ENCODE peak calls at places on chromosomes 12 and 14, in eight cellular contexts. A, W, K, Z, I, H, M and E are unnamed samples. For H3K27me3 and H3K9me3, the result is how much of the 10 kb centered on the place peaks cover.

GRCh38 chr14:80109055-80109454 is 102.2 kb downstream of the DIO2 start:
- DNase-seq in H (no peak), I (no peak), K (no peak), M (no peak), A (no peak), W (no peak), Z (no peak), E (no peak)

GRCh38 chr12:107337354-107338095 is 244.2 kb upstream of the CRY1 start:
- DNase-seq in W (no peak), Z (peak), M (no peak), K (peak), I (no peak), H (no peak), A (no peak), E (no peak)

GRCh38 chr12:80230068-80230467 is 130.7 kb downstream of the OTOGL start:
- DNase-seq in A (no peak), M (no peak), K (no peak), W (no peak), I (no peak), H (no peak), Z (peak), E (peak)

GRCh38 chr12:65335021-65335714 is 56.7 kb downstream of the MSRB3 start:
- DNase-seq in H (no peak), I (no peak), M (peak), Z (peak), K (peak), A (no peak), W (peak), E (peak)

GRCh38 chr12:56599041-56599440 is 31.1 kb downstream of the BAZ2A start:
- DNase-seq in W (no peak), Z (no peak), K (no peak), M (peak), A (no peak), I (no peak), H (no peak), E (no peak)

GRCh38 chr14:65096323-65097089 is 5.8 kb downstream of the MAX start:
- DNase-seq in W (peak), H (no peak), I (no peak), Z (peak), M (no peak), A (no peak), K (peak), E (no peak)

GRCh38 chr14:92121207-92121669 is 268 bp downstream of the NDUFB1 start:
- DNase-seq in H (no peak), K (no peak), M (peak), Z (peak), A (no peak), W (peak), I (no peak), E (peak)

GRCh38 chr12:6334359-6334758 is 7.5 kb downstream of the TNFRSF1A start:
- DNase-seq in H (no peak), M (no peak), A (no peak), Z (no peak), I (no peak), K (no peak), W (no peak), E (no peak)

GRCh38 chr14:99063620-99064225 is 208.3 kb downstream of the BCL11B start:
- DNase-seq in I (no peak), M (no peak), Z (no peak), A (no peak), K (no peak), H (no peak), W (no peak), E (no peak)

GRCh38 chr12:15627995-15628945 is 160.9 kb downstream of the EPS8 start:
- DNase-seq in I (no peak), H (no peak), M (no peak), W (peak), K (no peak), Z (peak), A (no peak), E (peak)

GRCh38 chr12:48764521-48764920 is 24.4 kb downstream of the ADCY6 start:
- DNase-seq in K (peak), H (no peak), M (no peak), A (no peak), Z (no peak), W (no peak), I (no peak), E (no peak)

GRCh38 chr14:63727231-63727735 is 582 bp downstream of the SGPP1 start:
- DNase-seq in Z (peak), K (peak), M (peak), H (no peak), W (peak), I (peak), A (peak), E (peak)

GRCh38 chr12:120071493-120072020 is 45.0 kb downstream of the RAB35 start:
- DNase-seq in Z (no peak), M (no peak), A (no peak), K (no peak), I (no peak), H (no peak), W (no peak), E (no peak)

GRCh38 chr14:75995372-75996041 is 9.9 kb downstream of the IFT43 start:
- DNase-seq in A (no peak), W (peak), K (no peak), I (peak), M (peak), H (no peak), Z (no peak), E (no peak)

GRCh38 chr12:65121049-65121955 is at the start of gene WIF1:
- DNase-seq in W (peak), H (no peak), A (no peak), M (peak), I (peak), Z (peak), K (peak), E (peak)

GRCh38 chr12:93785262-93786010 is 108.3 kb downstream of the CRADD start:
- DNase-seq in W (peak), H (no peak), A (peak), Z (peak), M (peak), I (no peak), K (peak), E (peak)

GRCh38 chr14:104545151-104545931 is 34.2 kb upstream of the C14orf180 start:
- DNase-seq in W (no peak), A (no peak), I (peak), M (peak), Z (peak), H (no peak), K (no peak), E (no peak)

GRCh38 chr14:100587248-100587762 is at the start of gene BEGAIN:
- DNase-seq in H (no peak), Z (no peak), A (no peak), M (no peak), K (no peak), W (no peak), I (no peak), E (no peak)

GRCh38 chr12:101021911-101022388 is 188.1 kb downstream of the SLC5A8 start:
- DNase-seq in Z (peak), K (peak), A (no peak), W (peak), H (no peak), M (no peak), I (no peak), E (no peak)

GRCh38 chr12:76764856-76765255 is 941 bp downstream of the ZDHHC17 start:
- DNase-seq in A (peak), Z (peak), M (no peak), I (no peak), H (no peak), K (peak), W (peak), E (no peak)

GRCh38 chr12:3698218-3698974 is 54.5 kb downstream of the CRACR2A start:
- DNase-seq in M (no peak), H (no peak), A (no peak), Z (peak), K (peak), W (peak), I (no peak), E (no peak)

GRCh38 chr12:15978431-15978950 is 67.4 kb downstream of the DERA start:
- DNase-seq in Z (peak), I (no peak), A (no peak), W (peak), H (no peak), M (no peak), K (peak), E (no peak)

GRCh38 chr14:94897092-94897491 is 127.2 kb upstream of the GSC start:
- DNase-seq in I (no peak), H (no peak), A (no peak), W (peak), K (no peak), M (peak), Z (peak), E (no peak)
- H3K27me3 ChIP-seq in I (under half), H (under half), A (under half), W (half or more), K (under half), M (under half), Z (under half), E (under half)

DNA sequence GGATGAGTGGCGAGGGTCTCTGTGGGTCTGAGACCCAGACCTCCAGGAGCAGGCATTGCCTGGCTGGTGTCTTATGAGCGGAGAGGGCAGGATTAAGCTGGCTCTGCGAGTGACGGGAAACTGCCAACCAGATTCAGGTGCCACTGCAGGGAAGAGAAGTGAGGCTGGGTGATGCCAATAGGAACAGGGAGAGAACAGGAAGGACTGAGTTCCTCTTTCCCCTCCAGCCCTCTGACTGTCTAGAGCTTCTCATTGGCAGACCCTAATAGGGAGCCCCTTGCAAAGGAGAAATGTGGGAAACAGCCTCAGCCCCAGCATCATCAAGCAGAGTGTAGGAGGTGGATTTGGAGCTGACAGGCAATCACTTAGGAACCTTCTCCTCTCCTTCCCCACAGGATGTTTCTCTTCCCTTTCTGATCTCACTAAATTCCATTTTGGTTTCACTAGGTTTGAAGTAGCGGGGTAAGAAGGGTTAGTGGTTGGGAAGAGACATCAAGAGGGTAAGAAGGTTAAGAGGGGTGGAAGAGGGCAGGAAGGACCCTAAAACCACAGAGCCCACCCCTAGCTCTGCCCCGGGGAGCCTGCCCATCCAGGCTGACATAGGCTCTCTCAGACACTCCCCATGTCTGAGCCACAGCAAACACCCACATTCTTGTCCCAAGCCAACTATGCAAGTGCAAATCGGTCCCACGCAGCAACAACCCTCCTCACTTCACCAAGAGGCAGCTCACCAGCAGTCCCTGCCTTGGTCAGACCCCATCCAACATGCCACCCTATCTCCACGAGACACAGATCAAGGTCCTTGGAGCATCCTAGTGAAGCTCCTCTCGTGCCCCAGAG is 111.1 kb downstream of the STAB2 start:
- DNase-seq in I (no peak), H (no peak), Z (no peak), M (no peak), A (no peak), K (no peak), W (no peak), E (no peak)
- H3K4me3 ChIP-seq in I (no peak), H (no peak), Z (no peak), M (no peak), A (no peak), K (no peak), W (no peak), E (no peak)

GRCh38 chr14:77092676-77093075 is 5.4 kb upstream of the CIPC start:
- DNase-seq in K (no peak), M (no peak), W (no peak), I (no peak), H (no peak), A (no peak), Z (no peak), E (no peak)
- H3K9me3 ChIP-seq in K (under half), M (under half), W (under half), I (under half), H (under half), A (under half), Z (under half), E (under half)

GRCh38 chr12:130169256-130169655 is 7.0 kb downstream of the FZD10 start:
- DNase-seq in I (peak), W (no peak), K (no peak), H (no peak), M (no peak), A (no peak), Z (no peak), E (no peak)
- H3K27me3 ChIP-seq in I (under half), W (half or more), K (under half), H (under half), M (under half), A (under half), Z (under half), E (under half)

GRCh38 chr14:58244556-58245387 is at the start of gene PSMA3:
- DNase-seq in W (peak), H (peak), M (peak), I (peak), A (peak), Z (peak), K (peak), E (peak)

GRCh38 chr14:58238252-58239247 is 6.1 kb upstream of the PSMA3 start:
- DNase-seq in I (no peak), Z (peak), K (peak), W (peak), A (no peak), H (no peak), M (no peak), E (peak)

GRCh38 chr14:58239259-58240210 is 5.1 kb upstream of the PSMA3 start:
- DNase-seq in A (peak), H (peak), M (peak), Z (peak), K (peak), I (peak), W (peak), E (peak)

GRCh38 chr14:58245562-58245961 is 919 bp downstream of the PSMA3 start:
- DNase-seq in Z (no peak), H (no peak), K (no peak), M (no peak), I (no peak), W (no peak), A (no peak), E (no peak)

GRCh38 chr14:58243790-58244555 is 670 bp upstream of the PSMA3 start:
- DNase-seq in Z (peak), A (no peak), K (peak), W (peak), M (no peak), H (no peak), I (no peak), E (peak)
- H3K4me3 ChIP-seq in Z (peak), A (peak), K (peak), W (peak), M (peak), H (peak), I (peak), E (peak)

DNA sequence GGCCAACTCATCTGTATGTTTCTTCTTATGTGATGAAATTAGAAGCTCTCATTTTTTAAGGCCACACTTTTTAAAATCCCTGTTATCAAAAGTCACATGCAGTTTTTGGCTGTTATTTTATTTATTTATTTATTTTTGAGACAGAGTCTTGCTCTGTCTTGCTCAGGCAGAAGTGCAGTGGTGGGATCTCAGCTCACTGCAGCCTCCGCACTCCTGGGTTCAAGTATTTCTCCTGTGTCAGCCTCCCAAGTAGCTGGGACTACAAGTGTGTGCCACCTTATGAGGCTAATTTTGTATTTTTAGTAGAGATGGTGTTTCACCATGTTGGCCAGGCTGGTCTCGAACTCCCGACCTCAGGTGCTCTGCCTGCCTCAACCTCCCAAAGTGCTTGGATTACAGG is 1434.5 kb downstream of the LRFN5 start:
- DNase-seq in M (no peak), I (no peak), A (no peak), Z (no peak), H (no peak), K (no peak), W (no peak), E (no peak)
- H3K9me3 ChIP-seq in M (under half), I (under half), A (under half), Z (under half), H (under half), K (under half), W (under half), E (under half)